ENCODE peak calls at places on chromosomes 5 and 9, in eight cellular contexts. K is left lung, I is H9, W is tibial artery, H is gastrocnemius medialis, R is upper lobe of left lung, C is choroid plexus epithelial cell, S is PC-9. T is an unnamed sample.

GRCh38 chr9:37976714-37977477 is 73.0 kb upstream of the SLC25A51 start:
- DNase-seq in K (no peak), I (no peak), W (no peak), H (no peak), R (no peak), C (peak), S (no peak), T (no peak)

GRCh38 chr5:169242175-169242848 is 58.6 kb downstream of the SLIT3 start:
- DNase-seq in K (no peak), I (no peak), W (no peak), H (no peak), R (no peak), C (no peak), S (no peak), T (no peak)

GRCh38 chr5:102223542-102224444 is 72.3 kb downstream of the SLCO4C1 start:
- DNase-seq in K (no peak), I (no peak), W (no peak), H (no peak), R (no peak), C (peak), S (no peak), T (no peak)

GRCh38 chr9:84990850-84991505 is 321.4 kb downstream of the NTRK2 start:
- DNase-seq in K (no peak), I (no peak), W (no peak), H (no peak), R (no peak), C (no peak), S (no peak), T (no peak)

GRCh38 chr9:126420643-126421564 is 94.3 kb downstream of the MVB12B start:
- DNase-seq in K (no peak), I (no peak), W (no peak), H (no peak), R (no peak), C (peak), S (peak), T (no peak)

GRCh38 chr5:136374003-136374402 is 8.7 kb upstream of the TRPC7 start:
- DNase-seq in K (no peak), I (no peak), W (no peak), H (no peak), R (no peak), C (peak), S (peak), T (no peak)

GRCh38 chr9:116605904-116606341 is 81.2 kb upstream of the TRIM32 start:
- DNase-seq in K (no peak), I (no peak), W (no peak), H (no peak), R (no peak), C (no peak), S (no peak), T (no peak)

GRCh38 chr5:6371079-6371810 is 7.1 kb downstream of the MED10 start:
- DNase-seq in K (no peak), I (peak), W (no peak), H (no peak), R (no peak), C (no peak), S (no peak), T (no peak)

GRCh38 chr5:135204151-135204600 is 170.1 kb upstream of the PITX1 start:
- DNase-seq in K (no peak), I (no peak), W (no peak), H (no peak), R (no peak), C (no peak), S (no peak), T (no peak)

GRCh38 chr9:112705773-112706427 is 12.0 kb downstream of the INIP start:
- DNase-seq in K (no peak), I (peak), W (no peak), H (no peak), R (peak), C (peak), S (no peak), T (peak)

GRCh38 chr9:28539432-28539831 is 966.2 kb upstream of the C9orf72 start:
- DNase-seq in K (no peak), I (no peak), W (no peak), H (no peak), R (no peak), C (no peak), S (peak), T (no peak)

GRCh38 chr5:84370176-84370575 is 14.5 kb downstream of the EDIL3 start:
- DNase-seq in K (no peak), I (no peak), W (no peak), H (no peak), R (no peak), C (no peak), S (no peak), T (no peak)

GRCh38 chr9:12884736-12885395 is 110.0 kb downstream of the LURAP1L start:
- DNase-seq in K (no peak), I (no peak), W (no peak), H (no peak), R (no peak), C (peak), S (peak), T (no peak)

GRCh38 chr5:63931841-63932240 is 30.4 kb downstream of the HTR1A start:
- DNase-seq in K (no peak), I (no peak), W (no peak), H (no peak), R (no peak), C (no peak), S (no peak), T (no peak)

GRCh38 chr5:72543365-72543764 is 36.2 kb upstream of the ZNF366 start:
- DNase-seq in K (no peak), I (no peak), W (no peak), H (no peak), R (no peak), C (peak), S (no peak), T (no peak)

GRCh38 chr5:72388652-72389051 is 68.5 kb downstream of the PTCD2 start:
- DNase-seq in K (no peak), I (no peak), W (no peak), H (peak), R (no peak), C (no peak), S (no peak), T (no peak)

GRCh38 chr5:168282120-168282519 is 9.3 kb upstream of the WWC1 start:
- DNase-seq in K (peak), I (peak), W (no peak), H (no peak), R (peak), C (peak), S (no peak), T (no peak)

GRCh38 chr9:37992924-37993349 is 76.1 kb downstream of the SHB start:
- DNase-seq in K (peak), I (no peak), W (no peak), H (peak), R (peak), C (no peak), S (no peak), T (no peak)

GRCh38 chr9:112332977-112333638 is at the start of gene PTBP3:
- DNase-seq in K (peak), I (peak), W (peak), H (peak), R (peak), C (peak), S (peak), T (peak)

GRCh38 chr5:168867271-168867670 is 288.1 kb upstream of the PANK3 start:
- DNase-seq in K (no peak), I (no peak), W (no peak), H (no peak), R (no peak), C (no peak), S (no peak), T (no peak)

GRCh38 chr9:112065781-112066606 is 109.1 kb downstream of the SUSD1 start:
- DNase-seq in K (peak), I (peak), W (no peak), H (peak), R (peak), C (peak), S (peak), T (no peak)

GRCh38 chr9:91374939-91375338 is 13.2 kb upstream of the AUH start:
- DNase-seq in K (no peak), I (no peak), W (no peak), H (no peak), R (no peak), C (peak), S (no peak), T (no peak)

GRCh38 chr5:41856644-41857491 is 13.4 kb downstream of the OXCT1 start:
- DNase-seq in K (no peak), I (peak), W (no peak), H (no peak), R (peak), C (peak), S (peak), T (peak)

GRCh38 chr9:131530546-131530929 is 525 bp downstream of the UCK1 start:
- DNase-seq in K (peak), I (no peak), W (peak), H (peak), R (peak), C (peak), S (peak), T (peak)

GRCh38 chr9:114484854-114485443 is 20.3 kb downstream of the WHRN start:
- DNase-seq in K (no peak), I (no peak), W (no peak), H (no peak), R (no peak), C (peak), S (peak), T (no peak)

GRCh38 chr9:81841326-81841725 is 86.9 kb upstream of the SPATA31D4 start:
- DNase-seq in K (no peak), I (peak), W (no peak), H (no peak), R (no peak), C (no peak), S (no peak), T (no peak)

GRCh38 chr5:28499764-28500290 is 1461.4 kb upstream of the CDH9 start:
- DNase-seq in K (no peak), I (no peak), W (no peak), H (no peak), R (no peak), C (peak), S (no peak), T (no peak)

GRCh38 chr5:98248949-98249348 is 524.5 kb upstream of the RGMB start:
- DNase-seq in K (no peak), I (no peak), W (no peak), H (no peak), R (no peak), C (peak), S (no peak), T (no peak)

GRCh38 chr5:96962540-96962991 is 26.7 kb downstream of the LNPEP start:
- DNase-seq in K (no peak), I (no peak), W (no peak), H (no peak), R (no peak), C (no peak), S (no peak), T (no peak)

DNA sequence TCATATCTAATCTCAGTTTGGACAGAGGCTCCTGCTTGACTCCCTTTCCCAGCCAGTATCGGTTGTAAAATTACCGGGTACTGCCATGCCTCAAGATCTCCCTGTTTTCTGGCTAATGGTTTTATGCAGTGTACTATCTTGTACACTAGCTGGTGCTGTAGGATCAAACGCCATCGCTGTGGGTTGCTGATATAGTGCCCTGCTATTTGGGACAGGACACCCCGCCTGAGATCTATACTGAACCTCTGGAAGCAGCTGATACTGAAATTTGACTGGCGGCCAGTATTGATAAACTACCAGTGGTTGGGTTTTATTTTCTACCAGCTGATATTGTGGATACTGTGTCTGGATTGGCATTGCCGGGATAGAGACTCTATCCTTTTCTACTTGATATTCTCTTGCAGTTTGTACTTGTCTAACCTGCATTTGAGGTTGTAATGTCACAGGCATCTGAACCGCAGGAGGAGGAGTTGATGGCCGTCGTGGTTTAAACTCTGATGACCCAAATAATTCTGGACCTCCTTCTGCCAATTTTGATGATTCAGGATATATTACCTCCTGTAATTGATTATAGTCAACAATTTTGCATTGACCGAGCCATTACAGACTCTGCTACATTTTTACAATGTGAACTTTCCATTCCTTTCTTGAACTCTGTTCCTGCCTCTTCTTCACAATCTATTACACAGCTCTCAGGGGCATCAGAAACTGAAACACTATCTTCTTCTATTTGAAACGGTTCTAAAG is 112.5 kb upstream of the LARP1 start:
- DNase-seq in K (no peak), I (no peak), W (no peak), H (no peak), R (no peak), C (peak), S (peak), T (no peak)
- TF ChIP-seq CTCF in K (peak), I (peak), W (peak), H (peak), R (peak), C (peak), S (peak), T (peak)

DNA sequence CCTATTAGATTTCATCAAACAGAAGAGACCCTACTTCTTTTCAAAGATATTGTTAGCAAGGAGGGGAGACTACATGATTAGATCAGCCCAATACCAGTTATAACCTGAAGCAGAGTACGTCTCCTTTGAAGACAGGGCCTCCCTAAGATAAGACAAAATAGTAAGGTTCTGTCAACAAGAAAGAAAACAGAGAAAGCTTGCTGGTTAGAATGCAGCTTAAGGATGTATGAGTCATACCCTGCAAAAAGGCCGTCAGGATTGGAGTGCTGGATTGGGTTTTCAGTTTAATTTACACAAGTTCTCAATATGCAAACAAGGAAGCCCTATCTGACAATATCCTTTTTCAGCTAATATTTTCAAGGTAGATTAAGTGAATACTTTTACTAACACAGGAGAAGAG is 1581.2 kb upstream of the WWC1 start:
- DNase-seq in K (no peak), I (no peak), W (no peak), H (no peak), R (no peak), C (peak), S (no peak), T (no peak)
- TF ChIP-seq CTCF in K (no peak), I (no peak), W (no peak), H (no peak), R (no peak), C (no peak), S (no peak), T (no peak)

DNA sequence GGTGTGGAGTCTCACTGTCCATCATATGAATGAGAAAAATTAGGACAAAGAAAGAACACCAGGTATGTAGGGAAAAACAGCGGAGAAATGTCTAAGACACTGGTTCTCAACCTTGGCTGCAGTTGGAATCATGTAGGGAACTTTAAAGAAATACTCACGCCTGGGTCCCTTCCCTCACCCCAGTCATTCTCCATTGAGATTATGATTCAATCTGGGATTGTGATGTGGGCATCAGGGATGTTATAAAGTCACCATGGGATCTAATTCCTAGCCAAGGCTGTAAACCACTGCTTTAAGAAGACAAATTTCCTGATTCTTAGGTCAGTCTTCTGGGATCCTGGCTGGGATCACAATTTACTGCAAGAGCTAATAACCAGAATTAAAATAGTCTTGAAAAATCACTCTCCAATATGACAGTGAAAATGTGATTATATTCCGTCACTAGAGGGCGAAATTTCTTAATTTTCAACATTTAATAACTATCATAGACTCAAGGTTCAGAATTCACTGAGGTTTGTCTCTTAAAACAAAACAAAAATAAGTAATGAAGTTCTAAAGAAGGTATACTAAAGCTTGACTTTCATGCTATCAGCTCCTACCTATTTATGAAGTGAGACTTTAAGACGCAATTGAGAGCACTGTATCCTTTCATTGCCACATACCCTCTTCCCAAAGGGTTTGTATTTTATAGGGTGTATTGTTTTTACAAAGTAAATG is 60.5 kb downstream of the GLDC start:
- DNase-seq in K (no peak), I (no peak), W (no peak), H (no peak), R (no peak), C (peak), S (no peak), T (no peak)
- TF ChIP-seq CTCF in K (peak), I (peak), W (peak), H (peak), R (peak), C (peak), S (peak), T (peak)

GRCh38 chr5:90985341-90985740 is 397.8 kb downstream of the ARRDC3 start:
- DNase-seq in K (no peak), I (no peak), W (no peak), H (no peak), R (no peak), C (peak), S (no peak), T (no peak)
- TF ChIP-seq CTCF in K (no peak), I (no peak), W (no peak), H (no peak), R (no peak), C (no peak), S (no peak), T (no peak)

DNA sequence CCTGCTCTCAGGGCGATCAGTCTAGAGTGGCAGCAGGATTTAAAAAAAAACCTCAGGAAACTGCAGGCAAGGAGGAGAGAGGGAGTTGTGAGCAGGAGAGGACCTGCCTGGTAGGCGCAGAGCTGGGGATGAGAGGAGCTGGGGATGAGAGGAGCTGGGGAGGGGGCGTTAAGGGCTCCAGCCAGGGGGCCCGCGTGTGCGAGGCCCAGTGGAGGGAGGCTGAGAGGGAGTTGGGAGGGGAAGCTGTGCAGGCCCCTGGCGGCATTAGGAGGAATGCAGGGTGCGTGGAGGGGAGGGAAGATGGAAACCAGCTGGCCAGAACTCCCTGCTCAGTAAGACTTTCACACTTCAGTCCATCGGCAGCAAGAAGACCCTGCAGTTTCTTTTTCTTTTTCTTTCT is 45.2 kb upstream of the HMCN2 start:
- DNase-seq in K (no peak), I (no peak), W (no peak), H (no peak), R (no peak), C (peak), S (no peak), T (no peak)
- TF ChIP-seq CTCF in K (no peak), I (peak), W (peak), H (no peak), R (no peak), C (peak), S (no peak), T (peak)

GRCh38 chr9:130382086-130382485 is 62.7 kb upstream of the ASS1 start:
- DNase-seq in K (no peak), I (peak), W (no peak), H (no peak), R (no peak), C (no peak), S (no peak), T (no peak)

GRCh38 chr9:130383979-130384676 is 60.6 kb upstream of the ASS1 start:
- DNase-seq in K (no peak), I (no peak), W (no peak), H (no peak), R (no peak), C (no peak), S (no peak), T (no peak)

GRCh38 chr9:130383350-130383715 is 61.4 kb upstream of the ASS1 start:
- DNase-seq in K (no peak), I (no peak), W (no peak), H (no peak), R (no peak), C (no peak), S (no peak), T (no peak)

GRCh38 chr9:130381660-130382059 is 63.1 kb upstream of the ASS1 start:
- DNase-seq in K (no peak), I (no peak), W (no peak), H (no peak), R (no peak), C (no peak), S (no peak), T (no peak)

GRCh38 chr9:130382636-130383349 is 62.0 kb upstream of the ASS1 start:
- DNase-seq in K (no peak), I (no peak), W (no peak), H (no peak), R (no peak), C (no peak), S (no peak), T (no peak)
- TF ChIP-seq CTCF in K (no peak), I (no peak), W (no peak), H (no peak), R (no peak), C (no peak), S (no peak), T (no peak)

GRCh38 chr9:32136700-32137339 is 247.6 kb upstream of the ACO1 start:
- DNase-seq in K (no peak), I (peak), W (no peak), H (no peak), R (no peak), C (no peak), S (no peak), T (no peak)
- TF ChIP-seq CTCF in K (no peak), I (peak), W (no peak), H (no peak), R (no peak), C (no peak), S (no peak), T (peak)